ENCODE peak calls at places on chromosome X, in ten cellular contexts. P, V, C, O, S, A, X, H, L and Q are unnamed samples.

GRCh38 chrX:107716816-107717700 is 58.5 kb downstream of the TSC22D3 start:
- DNase-seq in P (peak; percentile 76), V (peak; percentile 93), C (peak; percentile 76), O (peak; percentile 85), S (no peak), A (peak; percentile 90), X (peak; percentile 90), H (peak; percentile 90), L (no peak), Q (peak; percentile 90)

GRCh38 chrX:23127586-23127985 is 127.8 kb downstream of the DDX53 start:
- DNase-seq in P (no peak), V (no peak), C (no peak), O (no peak), S (no peak), A (no peak), X (no peak), H (no peak), L (no peak), Q (no peak)

GRCh38 chrX:39633293-39633692 is 464.5 kb downstream of the BCOR start:
- DNase-seq in P (no peak), V (peak; percentile 10), C (peak; percentile 70), O (peak; percentile 17), S (no peak), A (no peak), X (no peak), H (no peak), L (no peak), Q (peak; percentile 9)

GRCh38 chrX:112368371-112368770 is 285.8 kb upstream of the TRPC5 start:
- DNase-seq in P (no peak), V (no peak), C (no peak), O (no peak), S (no peak), A (no peak), X (no peak), H (no peak), L (no peak), Q (no peak)

GRCh38 chrX:103250977-103251376 is 4.0 kb downstream of the TCEAL8 start:
- DNase-seq in P (no peak), V (no peak), C (no peak), O (no peak), S (no peak), A (no peak), X (no peak), H (no peak), L (no peak), Q (no peak)

GRCh38 chrX:16711219-16712115 is 1.0 kb downstream of the CTPS2 start:
- DNase-seq in P (no peak), V (no peak), C (no peak), O (peak; percentile 10), S (no peak), A (no peak), X (no peak), H (no peak), L (no peak), Q (no peak)

GRCh38 chrX:69133561-69134542 is 31.4 kb downstream of the PJA1 start:
- DNase-seq in P (no peak), V (peak; percentile 77), C (peak; percentile 77), O (no peak), S (no peak), A (no peak), X (no peak), H (no peak), L (peak; percentile 27), Q (peak; percentile 55)

GRCh38 chrX:20228245-20228644 is 38.5 kb downstream of the RPS6KA3 start:
- DNase-seq in P (no peak), V (no peak), C (no peak), O (no peak), S (no peak), A (no peak), X (no peak), H (no peak), L (no peak), Q (no peak)

GRCh38 chrX:119541188-119541587 is 24.0 kb downstream of the STEEP1 start:
- DNase-seq in P (no peak), V (peak; percentile 66), C (peak; percentile 74), O (peak; percentile 57), S (peak; percentile 33), A (no peak), X (no peak), H (no peak), L (peak; percentile 37), Q (peak; percentile 73)

GRCh38 chrX:131821945-131822622 is 201.0 kb upstream of the STK26 start:
- DNase-seq in P (no peak), V (no peak), C (peak; percentile 66), O (peak; percentile 87), S (no peak), A (peak; percentile 78), X (no peak), H (no peak), L (no peak), Q (peak; percentile 67)

GRCh38 chrX:57204306-57204705 is 67.1 kb upstream of the SPIN2A start:
- DNase-seq in P (no peak), V (no peak), C (no peak), O (no peak), S (no peak), A (no peak), X (no peak), H (no peak), L (no peak), Q (no peak)

GRCh38 chrX:71618303-71618721 is at the start of gene CXCR3:
- DNase-seq in P (no peak), V (no peak), C (peak; percentile 44), O (no peak), S (no peak), A (no peak), X (peak; percentile 67), H (peak; percentile 51), L (no peak), Q (no peak)

GRCh38 chrX:71618787-71619186 is 476 bp upstream of the CXCR3 start:
- DNase-seq in P (no peak), V (no peak), C (no peak), O (no peak), S (no peak), A (no peak), X (no peak), H (no peak), L (no peak), Q (no peak)

GRCh38 chrX:71619193-71619592 is 882 bp upstream of the CXCR3 start:
- DNase-seq in P (no peak), V (no peak), C (peak; percentile 42), O (no peak), S (no peak), A (no peak), X (no peak), H (no peak), L (no peak), Q (no peak)

GRCh38 chrX:71616672-71617529 is 1.4 kb downstream of the CXCR3 start:
- DNase-seq in P (no peak), V (no peak), C (no peak), O (no peak), S (no peak), A (no peak), X (peak; percentile 59), H (peak; percentile 73), L (no peak), Q (no peak)

GRCh38 chrX:71617742-71618141 is 569 bp downstream of the CXCR3 start:
- DNase-seq in P (no peak), V (no peak), C (no peak), O (no peak), S (no peak), A (no peak), X (no peak), H (no peak), L (no peak), Q (no peak)
- H3K4me3 ChIP-seq in P (peak overlapping the region; percentile 42), V (no peak overlapping the region), C (no peak overlapping the region), O (no peak overlapping the region), S (no peak overlapping the region), A (peak overlapping the region; percentile 4), X (peak overlapping the region; percentile 14), H (no peak overlapping the region), L (no peak overlapping the region), Q (no peak overlapping the region)

DNA sequence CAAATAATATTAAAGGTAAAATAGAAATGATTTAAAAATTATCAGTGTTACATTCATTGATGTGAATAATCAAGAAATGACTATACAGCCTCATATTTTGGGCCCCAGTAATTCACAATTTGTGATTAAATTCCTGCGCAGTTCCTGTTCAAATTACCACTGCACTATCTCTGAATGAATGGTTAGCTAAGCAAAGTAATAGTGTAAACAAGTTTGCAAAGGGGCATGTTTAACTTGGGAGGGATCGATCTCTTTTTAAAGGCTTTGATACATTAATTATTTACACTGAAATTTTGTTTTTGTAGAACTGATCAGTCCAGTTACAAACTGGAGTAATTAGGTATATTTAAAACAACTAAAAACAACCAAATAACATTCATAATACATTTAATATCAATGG is 784.4 kb downstream of the RPA4 start:
- DNase-seq in P (no peak), V (no peak), C (no peak), O (no peak), S (no peak), A (no peak), X (no peak), H (no peak), L (no peak), Q (no peak)
- H3K4me3 ChIP-seq in P (no peak overlapping the region), V (no peak overlapping the region), C (no peak overlapping the region), O (no peak overlapping the region), S (no peak overlapping the region), A (no peak overlapping the region), X (no peak overlapping the region), H (no peak overlapping the region), L (no peak overlapping the region), Q (no peak overlapping the region)

DNA sequence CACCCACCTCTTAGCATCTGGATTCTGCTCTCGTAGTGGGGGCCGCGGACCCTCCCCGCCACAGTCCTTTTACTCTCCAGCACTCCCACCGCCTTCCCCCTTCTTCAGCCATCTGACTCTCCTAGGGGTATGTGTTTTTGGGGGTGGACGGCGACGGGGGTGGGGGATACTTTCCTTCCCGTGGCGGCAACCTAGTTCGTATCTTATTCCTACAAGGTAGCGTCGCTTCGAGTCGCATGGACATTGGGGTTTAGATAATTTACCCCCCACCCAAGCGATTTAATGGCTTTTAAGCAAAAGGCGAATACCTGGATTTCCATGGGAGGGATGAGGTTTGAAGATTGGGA is 1.3 kb upstream of the BCORL1 start:
- DNase-seq in P (no peak), V (no peak), C (no peak), O (no peak), S (no peak), A (no peak), X (no peak), H (no peak), L (no peak), Q (no peak)
- H3K4me3 ChIP-seq in P (peak overlapping the region; percentile 45), V (peak overlapping the region; percentile 55), C (peak overlapping the region; percentile 72), O (peak overlapping the region; percentile 75), S (no peak overlapping the region), A (no peak overlapping the region), X (no peak overlapping the region), H (no peak overlapping the region), L (peak overlapping the region; percentile 59), Q (peak overlapping the region; percentile 55)

DNA sequence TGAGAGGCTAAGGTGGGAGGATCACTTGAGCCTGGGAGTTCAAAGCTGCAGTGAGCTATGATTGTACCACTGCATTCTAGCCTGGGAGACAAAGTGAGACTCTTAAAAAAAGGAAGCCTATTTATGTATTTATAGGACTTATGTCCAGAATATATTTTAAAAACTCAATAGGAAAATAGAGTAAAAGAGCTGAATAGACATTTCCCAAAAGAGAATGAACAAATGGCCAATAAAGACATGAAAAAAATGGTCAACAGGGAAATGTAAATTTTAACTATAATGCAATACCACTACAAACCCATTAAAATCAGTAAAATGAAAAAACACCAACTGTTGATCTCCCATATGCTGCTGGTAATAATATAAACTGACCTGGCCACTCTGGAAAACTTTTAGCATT is 115.0 kb downstream of the HUWE1 start:
- DNase-seq in P (no peak), V (no peak), C (no peak), O (no peak), S (no peak), A (no peak), X (no peak), H (no peak), L (no peak), Q (no peak)
- H3K4me3 ChIP-seq in P (no peak overlapping the region), V (no peak overlapping the region), C (no peak overlapping the region), O (no peak overlapping the region), S (no peak overlapping the region), A (no peak overlapping the region), X (no peak overlapping the region), H (no peak overlapping the region), L (no peak overlapping the region), Q (no peak overlapping the region)